ENCODE peak calls at places on chromosomes 1 and 21, in nine cellular contexts. U, D, G, Y, T, F, P, B and R are unnamed samples. For H3K4me1 and H3K27me3, the result is how much of the 10 kb centered on the place peaks cover.

GRCh38 chr1:212971312-212971711 is 21.0 kb downstream of the VASH2 start:
- DNase-seq in U (no peak), D (no peak), G (no peak), Y (peak), T (no peak), F (peak), P (no peak), B (no peak), R (no peak)

GRCh38 chr1:100038401-100039306 is 68.9 kb downstream of the SLC35A3 start:
- DNase-seq in U (peak), D (peak), G (peak), Y (peak), T (peak), F (peak), P (peak), B (peak), R (peak)

GRCh38 chr1:96329121-96329520 is 392.5 kb upstream of the PTBP2 start:
- DNase-seq in U (no peak), D (no peak), G (no peak), Y (no peak), T (no peak), F (no peak), P (no peak), B (no peak), R (no peak)

GRCh38 chr1:31778763-31779488 is 14.8 kb upstream of the ADGRB2 start:
- DNase-seq in U (no peak), D (no peak), G (no peak), Y (no peak), T (no peak), F (no peak), P (no peak), B (no peak), R (no peak)

GRCh38 chr1:168504064-168504837 is 39.5 kb downstream of the XCL2 start:
- DNase-seq in U (peak), D (peak), G (no peak), Y (peak), T (no peak), F (peak), P (no peak), B (peak), R (peak)

GRCh38 chr1:20508411-20508771 is 440 bp upstream of the MUL1 start:
- DNase-seq in U (no peak), D (no peak), G (no peak), Y (no peak), T (no peak), F (no peak), P (no peak), B (no peak), R (no peak)

GRCh38 chr1:60657926-60658325 is 424.4 kb upstream of the NFIA start:
- DNase-seq in U (no peak), D (no peak), G (no peak), Y (no peak), T (no peak), F (no peak), P (no peak), B (no peak), R (no peak)

GRCh38 chr1:209445576-209445975 is 137.9 kb upstream of the CAMK1G start:
- DNase-seq in U (no peak), D (no peak), G (no peak), Y (no peak), T (no peak), F (no peak), P (no peak), B (no peak), R (no peak)

GRCh38 chr1:231844986-231845502 is 218.5 kb downstream of the DISC1 start:
- DNase-seq in U (no peak), D (no peak), G (no peak), Y (no peak), T (no peak), F (no peak), P (no peak), B (no peak), R (no peak)

GRCh38 chr1:246281639-246282038 is 225.4 kb downstream of the SMYD3 start:
- DNase-seq in U (no peak), D (no peak), G (no peak), Y (no peak), T (no peak), F (no peak), P (no peak), B (no peak), R (no peak)

GRCh38 chr1:225603538-225604354 is 49.2 kb downstream of the ENAH start:
- DNase-seq in U (no peak), D (no peak), G (no peak), Y (no peak), T (no peak), F (no peak), P (no peak), B (no peak), R (no peak)

GRCh38 chr1:220278991-220279390 is 6.7 kb upstream of the RAB3GAP2 start:
- DNase-seq in U (no peak), D (no peak), G (no peak), Y (no peak), T (no peak), F (no peak), P (no peak), B (no peak), R (no peak)

GRCh38 chr1:28409066-28409465 is 39.5 kb downstream of the PHACTR4 start:
- DNase-seq in U (no peak), D (no peak), G (no peak), Y (no peak), T (no peak), F (no peak), P (no peak), B (no peak), R (no peak)

GRCh38 chr1:7430047-7430608 is 341.0 kb upstream of the VAMP3 start:
- DNase-seq in U (no peak), D (no peak), G (no peak), Y (no peak), T (no peak), F (no peak), P (no peak), B (no peak), R (no peak)

GRCh38 chr1:114154146-114154962 is 685 bp upstream of the SYT6 start:
- DNase-seq in U (no peak), D (no peak), G (no peak), Y (no peak), T (no peak), F (no peak), P (no peak), B (no peak), R (no peak)

GRCh38 chr1:40887012-40887378 is 24.8 kb upstream of the CITED4 start:
- DNase-seq in U (no peak), D (no peak), G (no peak), Y (no peak), T (no peak), F (no peak), P (no peak), B (peak), R (no peak)

GRCh38 chr1:179002552-179003345 is 22.9 kb upstream of the FAM20B start:
- DNase-seq in U (peak), D (peak), G (peak), Y (peak), T (peak), F (peak), P (peak), B (no peak), R (peak)

GRCh38 chr21:37986751-37987399 is 70.6 kb upstream of the KCNJ6 start:
- DNase-seq in U (no peak), D (no peak), G (no peak), Y (no peak), T (no peak), F (no peak), P (no peak), B (no peak), R (no peak)

GRCh38 chr21:31538821-31539220 is 120.7 kb upstream of the SOD1 start:
- DNase-seq in U (no peak), D (no peak), G (no peak), Y (no peak), T (no peak), F (no peak), P (no peak), B (no peak), R (no peak)

GRCh38 chr1:40633563-40634376 is 31.7 kb downstream of the RIMS3 start:
- DNase-seq in U (peak), D (no peak), G (no peak), Y (peak), T (peak), F (no peak), P (no peak), B (no peak), R (peak)

GRCh38 chr1:44698138-44698537 is 23.6 kb downstream of the ARMH1 start:
- DNase-seq in U (no peak), D (no peak), G (no peak), Y (no peak), T (no peak), F (no peak), P (no peak), B (no peak), R (no peak)

GRCh38 chr1:15141933-15142647 is 11.5 kb upstream of the TMEM51 start:
- DNase-seq in U (no peak), D (no peak), G (no peak), Y (peak), T (peak), F (no peak), P (no peak), B (peak), R (no peak)

GRCh38 chr1:101452825-101453224 is 216.0 kb downstream of the S1PR1 start:
- DNase-seq in U (no peak), D (no peak), G (no peak), Y (no peak), T (no peak), F (no peak), P (no peak), B (no peak), R (no peak)

GRCh38 chr1:46983825-46984586 is 39.5 kb upstream of the CYP4X1 start:
- DNase-seq in U (no peak), D (no peak), G (no peak), Y (no peak), T (no peak), F (no peak), P (no peak), B (no peak), R (no peak)

GRCh38 chr1:94067196-94067595 is 53.8 kb downstream of the ABCA4 start:
- DNase-seq in U (no peak), D (no peak), G (no peak), Y (no peak), T (no peak), F (no peak), P (no peak), B (no peak), R (no peak)

GRCh38 chr1:169427081-169427611 is at the start of gene CCDC181:
- DNase-seq in U (peak), D (no peak), G (peak), Y (peak), T (peak), F (no peak), P (peak), B (no peak), R (no peak)

GRCh38 chr1:54069792-54070548 is 16.6 kb downstream of the TCEANC2 start:
- DNase-seq in U (no peak), D (no peak), G (no peak), Y (no peak), T (no peak), F (no peak), P (no peak), B (peak), R (no peak)

GRCh38 chr21:34900376-34900775 is 148.7 kb downstream of the RUNX1 start:
- DNase-seq in U (no peak), D (no peak), G (no peak), Y (no peak), T (no peak), F (no peak), P (no peak), B (peak), R (no peak)

GRCh38 chr21:45801129-45801735 is 157.7 kb downstream of the PCBP3 start:
- DNase-seq in U (no peak), D (no peak), G (no peak), Y (no peak), T (no peak), F (no peak), P (peak), B (no peak), R (no peak)

GRCh38 chr1:167602840-167603239 is 27.2 kb upstream of the RCSD1 start:
- DNase-seq in U (no peak), D (no peak), G (no peak), Y (no peak), T (no peak), F (no peak), P (no peak), B (no peak), R (no peak)

GRCh38 chr1:233244183-233244582 is 51.3 kb downstream of the PCNX2 start:
- DNase-seq in U (no peak), D (no peak), G (no peak), Y (peak), T (no peak), F (no peak), P (no peak), B (no peak), R (no peak)

GRCh38 chr1:112923956-112924349 is 32.0 kb downstream of the SLC16A1 start:
- DNase-seq in U (no peak), D (no peak), G (no peak), Y (no peak), T (no peak), F (no peak), P (no peak), B (no peak), R (no peak)
- TF ChIP-seq CTCF in U (no peak), D (no peak), G (no peak), Y (no peak), T (no peak), F (no peak), P (no peak), B (no peak), R (no peak)

DNA sequence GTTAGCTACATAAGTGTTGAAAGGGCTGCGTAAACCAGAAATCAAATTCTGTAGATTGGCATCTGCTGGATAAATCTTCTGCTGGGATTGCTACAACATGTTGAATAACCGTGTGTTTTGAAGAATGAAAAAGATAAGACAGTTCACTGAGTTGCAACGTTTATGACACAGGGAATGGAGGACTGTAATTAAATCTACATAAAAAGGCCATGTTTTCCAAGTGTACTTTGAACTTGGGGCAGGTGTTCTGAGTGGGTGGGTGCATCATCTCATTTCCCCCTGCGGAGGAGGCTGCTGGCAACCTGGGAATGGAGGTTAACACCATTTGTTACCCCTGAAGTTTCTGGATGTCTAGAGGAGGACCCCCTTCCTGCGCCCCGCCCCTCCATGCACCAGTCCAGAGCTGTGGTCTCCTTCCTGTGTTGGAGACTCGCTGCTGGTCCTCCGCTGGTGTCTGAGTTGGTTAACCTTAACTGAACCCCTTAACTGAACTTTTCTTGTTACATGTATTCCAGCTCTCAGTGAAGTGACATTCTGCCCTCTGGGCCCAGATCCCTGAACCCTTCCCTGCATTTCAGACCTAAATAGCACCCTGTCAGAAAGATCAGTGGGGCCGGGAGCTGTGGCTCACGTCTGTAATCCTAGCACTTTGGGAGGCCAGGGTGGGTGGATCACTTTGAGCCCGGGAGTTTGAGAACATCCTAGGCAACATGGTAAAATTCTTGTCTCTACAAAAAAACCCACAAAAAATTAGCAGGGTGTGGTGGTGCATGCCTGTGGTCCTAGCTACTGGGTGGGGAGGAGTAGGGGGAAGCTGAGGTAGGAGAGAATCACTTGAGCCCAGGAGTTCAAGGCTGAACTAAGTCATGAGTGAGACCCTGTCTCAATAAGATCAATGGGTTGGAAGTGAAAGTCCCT is 31.8 kb downstream of the UCK2 start:
- DNase-seq in U (no peak), D (no peak), G (no peak), Y (no peak), T (no peak), F (no peak), P (no peak), B (no peak), R (no peak)
- H3K4me1 ChIP-seq in U (under half), D (under half), G (under half), Y (under half), T (under half), F (under half), P (under half), B (under half), R (under half)

DNA sequence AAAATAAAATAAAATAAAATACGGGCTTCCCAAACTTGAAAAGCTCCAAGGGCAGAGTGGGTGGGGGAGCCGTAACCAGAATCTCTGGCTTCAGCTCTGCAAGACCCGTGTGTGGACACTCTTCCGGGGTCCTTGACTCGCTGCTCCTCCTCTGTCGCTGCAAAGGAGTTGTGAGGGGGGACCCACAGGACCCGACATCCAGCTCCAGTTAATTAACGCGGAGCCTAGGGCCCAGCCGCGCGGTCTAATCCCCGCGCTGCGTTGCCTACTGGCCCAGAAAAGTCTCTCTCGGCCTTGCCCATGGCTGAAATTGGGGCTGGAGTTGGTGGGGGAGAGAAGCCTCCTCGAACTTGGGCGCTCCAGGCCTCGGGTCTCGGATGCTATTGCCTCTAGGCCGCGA is 1.8 kb downstream of the LMX1A start:
- DNase-seq in U (no peak), D (no peak), G (no peak), Y (no peak), T (no peak), F (no peak), P (peak), B (no peak), R (no peak)
- H3K27me3 ChIP-seq in U (under half), D (under half), G (under half), Y (under half), T (half or more), F (under half), P (half or more), B (half or more), R (half or more)

GRCh38 chr1:34591751-34592629 is 162.9 kb upstream of the GJB5 start:
- DNase-seq in U (no peak), D (no peak), G (no peak), Y (no peak), T (no peak), F (no peak), P (no peak), B (no peak), R (no peak)
- TF ChIP-seq CTCF in U (no peak), D (no peak), G (no peak), Y (no peak), T (no peak), F (no peak), P (no peak), B (peak), R (no peak)